ENCODE peak calls at places on chromosomes 3 and 15, in eight cellular contexts. M is K562, F is fibroblast of lung, W is neuronal stem cell, A is IMR-90, Y is breast epithelium, C is OCI-LY7, L is cardiac muscle cell. B is an unnamed sample. For H3K9me3, the result is how much of the 10 kb centered on the place peaks cover.

GRCh38 chr3:155196131-155197075 is 97.1 kb downstream of the STRIT1 start:
- DNase-seq in L (no peak), F (no peak), A (no peak), Y (no peak), W (no peak), M (peak), C (no peak), B (no peak)

GRCh38 chr3:23431759-23432158 is 228.6 kb downstream of the UBE2E2 start:
- DNase-seq in Y (no peak), A (peak), L (no peak), F (peak), W (no peak), C (no peak), M (no peak), B (no peak)

GRCh38 chr3:194995922-194996321 is 275.0 kb downstream of the XXYLT1 start:
- DNase-seq in L (no peak), Y (no peak), W (no peak), C (no peak), A (no peak), F (no peak), M (no peak), B (no peak)

GRCh38 chr3:16388850-16389411 is 123.9 kb downstream of the OXNAD1 start:
- DNase-seq in M (no peak), Y (no peak), F (peak), L (peak), C (no peak), W (no peak), A (peak), B (no peak)

GRCh38 chr15:90837052-90837621 is 31.3 kb upstream of the FURIN start:
- DNase-seq in C (no peak), M (peak), F (no peak), W (no peak), Y (no peak), L (no peak), A (no peak), B (no peak)

GRCh38 chr3:14663396-14663795 is 11.5 kb upstream of the C3orf20 start:
- DNase-seq in Y (no peak), C (no peak), M (no peak), L (no peak), W (no peak), A (no peak), F (no peak), B (no peak)

GRCh38 chr15:63997715-63998442 is 48.4 kb downstream of the DAPK2 start:
- DNase-seq in A (no peak), C (no peak), F (no peak), M (no peak), L (no peak), W (no peak), Y (no peak), B (no peak)

GRCh38 chr3:80331768-80332167 is 564.0 kb upstream of the ROBO1 start:
- DNase-seq in Y (no peak), A (no peak), C (no peak), F (no peak), W (no peak), L (no peak), M (no peak), B (no peak)

GRCh38 chr15:73930371-73930770 is 4.1 kb downstream of the LOXL1 start:
- DNase-seq in A (peak), C (no peak), Y (no peak), M (no peak), L (peak), W (no peak), F (peak), B (no peak)

GRCh38 chr3:104521606-104522336 is 844.9 kb upstream of the ALCAM start:
- DNase-seq in C (peak), F (no peak), L (no peak), W (no peak), M (no peak), A (no peak), Y (no peak), B (no peak)

GRCh38 chr15:77025941-77026411 is 31.1 kb downstream of the PSTPIP1 start:
- DNase-seq in W (no peak), F (no peak), A (no peak), M (no peak), Y (peak), C (no peak), L (no peak), B (no peak)

GRCh38 chr15:42129364-42129763 is 27.1 kb downstream of the PLA2G4F start:
- DNase-seq in Y (no peak), M (no peak), A (no peak), L (no peak), C (no peak), W (no peak), F (no peak), B (no peak)

DNA sequence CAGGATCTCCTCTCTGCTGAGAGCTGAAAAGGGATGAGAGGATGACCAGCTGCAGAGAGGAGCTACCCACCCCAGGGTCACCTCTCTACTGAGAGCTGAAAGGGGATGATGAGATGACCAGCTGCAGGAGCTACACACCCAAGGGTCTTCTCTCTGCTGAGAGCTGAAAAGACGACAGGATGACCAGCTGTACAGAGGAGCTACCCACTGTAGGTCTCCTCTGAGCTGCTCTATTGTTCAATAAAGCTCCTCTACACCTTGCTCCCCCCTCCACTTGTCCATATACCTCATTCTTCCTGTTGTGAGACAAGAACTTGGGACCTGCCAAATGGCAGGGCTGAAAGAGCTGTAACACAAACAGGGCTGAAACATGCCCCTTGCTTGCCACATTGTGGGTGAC is 149.9 kb downstream of the FMN1 start:
- DNase-seq in F (no peak), W (no peak), C (no peak), Y (no peak), A (no peak), M (no peak), L (no peak), B (no peak)
- H3K9me3 ChIP-seq in F (under half), W (half or more), C (under half), Y (under half), A (under half), M (under half), L (under half), B (under half)

GRCh38 chr3:17432237-17432636 is 310.2 kb downstream of the TBC1D5 start:
- DNase-seq in A (peak), W (no peak), L (peak), Y (no peak), C (no peak), F (peak), M (no peak), B (no peak)
- H3K27ac ChIP-seq in A (no peak), W (no peak), L (no peak), Y (no peak), C (no peak), F (no peak), M (no peak), B (no peak)

GRCh38 chr15:25170781-25171110 is 216.0 kb downstream of the SNRPN start:
- DNase-seq in F (no peak), W (no peak), L (no peak), C (no peak), M (no peak), A (no peak), Y (no peak), B (no peak)
- H3K9me3 ChIP-seq in F (under half), W (under half), L (under half), C (under half), M (under half), A (under half), Y (half or more), B (under half)

GRCh38 chr3:161508852-161509477 is 12.4 kb downstream of the OTOL1 start:
- DNase-seq in M (no peak), F (peak), A (no peak), W (no peak), Y (no peak), C (peak), L (no peak), B (no peak)

GRCh38 chr3:161510510-161511260 is 14.1 kb downstream of the OTOL1 start:
- DNase-seq in L (no peak), W (no peak), C (peak), F (no peak), Y (no peak), A (no peak), M (no peak), B (no peak)
- H3K27ac ChIP-seq in L (no peak), W (no peak), C (no peak), F (no peak), Y (no peak), A (no peak), M (no peak), B (no peak)

GRCh38 chr15:27899583-27900295 is 199.4 kb downstream of the OCA2 start:
- DNase-seq in Y (no peak), W (no peak), F (no peak), M (no peak), C (no peak), L (no peak), A (no peak), B (no peak)
- H3K9me3 ChIP-seq in Y (under half), W (under half), F (under half), M (under half), C (under half), L (under half), A (under half), B (under half)

DNA sequence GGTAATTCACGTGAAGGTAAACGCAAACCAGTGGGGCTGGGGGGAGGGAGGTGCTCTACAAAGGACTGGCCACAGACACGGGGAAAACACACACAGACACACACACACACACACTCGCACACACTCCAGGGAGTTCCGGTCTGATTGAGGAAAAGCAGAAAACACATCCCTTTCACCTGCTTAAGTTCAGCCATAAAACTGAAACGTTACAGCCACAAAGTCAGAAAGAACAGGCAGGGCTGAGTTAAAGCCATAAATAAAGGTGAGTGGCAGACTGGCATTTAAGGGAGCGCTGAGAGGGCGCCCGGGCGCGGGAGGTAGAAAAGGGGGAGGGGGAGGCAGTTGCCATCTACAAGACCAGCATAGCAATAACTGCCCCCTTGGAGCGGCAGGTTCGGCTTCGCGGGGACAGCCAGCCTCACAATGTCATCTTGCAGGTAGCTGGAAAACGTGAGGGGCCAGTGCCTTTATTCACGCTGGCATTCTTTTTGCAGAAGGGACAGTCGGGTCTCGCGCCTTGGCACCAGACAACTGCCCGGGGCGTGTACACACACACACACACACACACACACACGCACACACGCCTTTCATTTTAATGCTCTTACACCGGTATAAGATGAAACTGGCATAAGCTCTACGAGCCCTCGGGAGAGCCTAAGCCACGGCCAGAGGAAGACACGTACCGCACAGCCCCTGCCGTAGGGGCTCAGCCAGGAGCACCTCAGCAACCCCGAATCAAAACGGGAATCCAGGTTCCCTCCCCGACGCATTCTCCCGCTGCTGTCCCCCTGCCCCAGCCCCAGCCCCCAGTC is 869 bp downstream of the TNIK start:
- DNase-seq in A (peak), C (no peak), F (peak), Y (no peak), L (peak), W (peak), M (no peak), B (no peak)
- H3K27ac ChIP-seq in A (peak), C (no peak), F (peak), Y (peak), L (peak), W (no peak), M (peak), B (no peak)

DNA sequence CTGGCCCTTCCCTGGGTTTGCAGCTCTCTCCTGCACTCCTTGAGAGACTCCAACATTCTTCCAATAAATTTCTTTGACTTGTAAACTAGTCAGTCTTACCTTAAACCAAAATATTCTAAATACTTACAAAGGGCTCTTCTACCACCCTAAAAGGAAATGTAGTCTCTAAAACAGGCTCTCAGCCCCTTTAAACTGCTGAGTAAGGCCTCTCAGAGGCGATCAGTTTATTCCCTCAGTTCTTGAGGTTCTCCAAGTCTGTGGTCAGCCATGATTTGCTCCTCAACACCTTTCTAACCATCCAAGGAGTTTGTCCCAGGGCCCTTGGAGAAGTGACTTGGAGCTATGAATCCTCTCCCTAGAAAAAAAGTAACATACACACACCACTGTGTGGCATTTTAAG is 64.8 kb downstream of the WHAMM start:
- DNase-seq in Y (no peak), L (no peak), A (no peak), M (no peak), C (no peak), W (no peak), F (no peak), B (no peak)
- H3K9me3 ChIP-seq in Y (under half), L (under half), A (under half), M (under half), C (under half), W (under half), F (under half), B (under half)

GRCh38 chr3:45537596-45537959 is 57.0 kb upstream of the LIMD1 start:
- DNase-seq in C (no peak), Y (no peak), F (no peak), W (no peak), A (no peak), M (no peak), L (no peak), B (no peak)

GRCh38 chr3:45534580-45535080 is 59.9 kb upstream of the LIMD1 start:
- DNase-seq in L (no peak), Y (no peak), A (no peak), M (no peak), C (no peak), W (no peak), F (no peak), B (no peak)

GRCh38 chr3:45536316-45536715 is 58.2 kb upstream of the LIMD1 start:
- DNase-seq in C (no peak), A (no peak), Y (no peak), W (no peak), L (no peak), M (no peak), F (no peak), B (no peak)

GRCh38 chr3:45538641-45538986 is 55.9 kb upstream of the LIMD1 start:
- DNase-seq in F (no peak), Y (no peak), A (no peak), M (no peak), W (no peak), L (no peak), C (no peak), B (no peak)

DNA sequence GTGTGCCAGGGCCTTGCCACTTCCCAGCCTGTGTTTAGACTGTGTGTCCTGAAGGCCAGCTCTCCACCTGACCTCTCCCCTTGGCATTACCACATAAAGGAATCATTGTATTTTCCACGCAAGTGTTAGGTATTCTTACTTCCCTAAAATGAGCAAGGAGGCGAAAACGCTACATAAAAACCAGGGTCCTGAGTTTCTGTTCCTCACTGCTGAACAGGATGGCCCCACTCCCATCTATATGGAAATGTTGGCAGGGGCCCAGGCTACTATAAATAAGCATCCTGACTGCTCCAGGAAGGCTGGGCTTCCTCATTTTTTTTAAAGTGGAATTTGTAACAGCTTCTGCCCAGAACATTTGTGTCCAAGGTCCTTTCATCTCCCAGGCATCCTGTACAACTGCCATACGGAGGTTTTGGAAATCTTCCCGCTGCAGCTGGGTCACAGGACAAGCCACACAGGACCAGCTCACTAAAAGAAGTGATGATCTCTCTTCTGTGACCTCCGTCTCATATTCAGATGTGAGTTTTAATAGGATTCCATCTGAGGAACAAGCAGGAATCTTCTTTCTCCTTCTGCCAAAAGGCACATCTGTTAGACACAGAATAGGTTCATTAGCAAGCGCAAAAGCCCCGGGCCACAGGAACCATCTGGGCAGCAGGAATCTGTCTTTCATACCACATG is 56.5 kb upstream of the LIMD1 start:
- DNase-seq in M (no peak), W (no peak), A (peak), Y (no peak), C (no peak), L (peak), F (peak), B (no peak)
- H3K27ac ChIP-seq in M (no peak), W (no peak), A (no peak), Y (peak), C (no peak), L (peak), F (peak), B (no peak)

GRCh38 chr3:99921986-99922385 is 104.3 kb downstream of the CMSS1 start:
- DNase-seq in Y (no peak), W (no peak), C (no peak), M (no peak), F (peak), A (no peak), L (no peak), B (no peak)
- H3K9me3 ChIP-seq in Y (under half), W (under half), C (under half), M (under half), F (under half), A (under half), L (under half), B (under half)